ENCODE peak calls at places on chromosomes 4 and X, in ten cellular contexts. X is HepG2, D is spleen, W is endothelial cell of umbilical vein, U is uterus, E is prostate gland, O is IMR-90, M is stomach, J is heart left ventricle, I is body of pancreas. C is an unnamed sample.

GRCh38 chrX:66676413-66676812 is 37.5 kb upstream of the EDA2R start:
- DNase-seq in D (no peak), X (no peak), W (peak; percentile 2), U (no peak), J (no peak), M (no peak), I (no peak), E (no peak), O (peak; percentile 27), C (no peak)

GRCh38 chr4:48103483-48104139 is 30.4 kb downstream of the TXK start:
- DNase-seq in J (no peak), W (no peak), E (no peak), U (no peak), D (no peak), O (no peak), M (no peak), X (no peak), I (no peak), C (no peak)

GRCh38 chr4:151743128-151743854 is 17.5 kb downstream of the GATB start:
- DNase-seq in U (no peak), D (no peak), M (no peak), X (no peak), W (no peak), O (no peak), I (no peak), E (no peak), J (no peak), C (no peak)

GRCh38 chr4:66482186-66482585 is 811.9 kb upstream of the EPHA5 start:
- DNase-seq in E (no peak), U (no peak), O (no peak), I (no peak), J (no peak), M (no peak), X (no peak), D (no peak), W (no peak), C (no peak)

GRCh38 chrX:69988955-69989394 is 60.8 kb downstream of the AWAT2 start:
- DNase-seq in W (peak; percentile 77), U (no peak), J (peak; percentile 69), M (peak; percentile 30), I (no peak), X (no peak), O (no peak), E (no peak), D (no peak), C (no peak)

GRCh38 chr4:152172146-152172545 is 363.7 kb downstream of the FBXW7 start:
- DNase-seq in D (no peak), W (no peak), E (no peak), J (no peak), O (no peak), X (no peak), I (no peak), U (no peak), M (no peak), C (no peak)

GRCh38 chr4:41044165-41044564 is 170.2 kb downstream of the APBB2 start:
- DNase-seq in W (no peak), X (no peak), D (no peak), O (no peak), M (no peak), I (no peak), J (no peak), E (no peak), U (no peak), C (no peak)

GRCh38 chrX:7574325-7574724 is 268.6 kb upstream of the VCX start:
- DNase-seq in U (no peak), W (no peak), M (no peak), O (no peak), I (no peak), J (no peak), E (no peak), D (no peak), X (peak; percentile 14), C (no peak)

GRCh38 chr4:126991965-126992364 is 640.8 kb upstream of the INTU start:
- DNase-seq in X (no peak), O (peak; percentile 47), W (no peak), J (no peak), D (no peak), I (peak; percentile 28), E (no peak), M (no peak), U (no peak), C (no peak)

GRCh38 chr4:107036602-107037151 is 564 bp upstream of the DKK2 start:
- DNase-seq in J (no peak), U (no peak), M (no peak), I (no peak), W (peak; percentile 6), D (no peak), O (no peak), X (no peak), E (no peak), C (no peak)

GRCh38 chrX:150547511-150548115 is 20.8 kb upstream of the MTM1 start:
- DNase-seq in W (peak; percentile 47), X (no peak), U (peak; percentile 69), E (peak; percentile 34), I (peak; percentile 72), M (peak; percentile 66), D (peak; percentile 93), O (no peak), J (peak; percentile 85), C (peak; percentile 42)

GRCh38 chrX:2627272-2627867 is 63.7 kb upstream of the CD99 start:
- DNase-seq in U (peak; percentile 27), I (peak; percentile 61), X (peak; percentile 71), O (peak; percentile 27), J (no peak), M (peak; percentile 36), W (peak; percentile 57), E (peak; percentile 17), D (no peak), C (no peak)

GRCh38 chrX:8305336-8305735 is 134.3 kb upstream of the VCX2 start:
- DNase-seq in J (no peak), I (no peak), U (no peak), E (no peak), W (no peak), D (no peak), X (no peak), M (no peak), O (no peak), C (no peak)

GRCh38 chrX:71603618-71604017 is 14.7 kb downstream of the CXCR3 start:
- DNase-seq in I (no peak), E (no peak), U (no peak), W (no peak), J (no peak), O (peak; percentile 2), X (no peak), D (no peak), M (no peak), C (no peak)

GRCh38 chr4:130922955-130923354 is 1827.0 kb downstream of the C4orf33 start:
- DNase-seq in I (no peak), M (no peak), W (no peak), D (no peak), U (no peak), X (no peak), O (no peak), J (no peak), E (no peak), C (no peak)

GRCh38 chr4:37453361-37454262 is 209.1 kb downstream of the NWD2 start:
- DNase-seq in E (peak; percentile 64), I (peak; percentile 89), X (no peak), J (no peak), W (peak; percentile 39), M (peak; percentile 84), O (no peak), U (peak; percentile 45), D (peak; percentile 86), C (no peak)
- TF ChIP-seq POLR2A in E (no peak), I (peak; percentile 43), X (no peak), J (no peak), W (no peak), M (no peak), O (no peak), U (no peak), D (no peak), C (no peak)

GRCh38 chrX:119574394-119575266 is at the start of gene UBE2A:
- DNase-seq in M (peak; percentile 90), D (peak; percentile 96), W (peak; percentile 90), X (peak; percentile 69), O (peak; percentile 87), I (peak; percentile 91), E (peak; percentile 82), J (peak; percentile 92), U (peak; percentile 92), C (peak; percentile 81)
- TF ChIP-seq POLR2A in M (no peak), D (peak; percentile 77), W (peak; percentile 82), X (peak; percentile 95), O (peak; percentile 96), I (peak; percentile 68), E (peak; percentile 61), J (peak; percentile 2), U (peak; percentile 78), C (peak; percentile 96)

GRCh38 chr4:102551946-102552575 is 50.9 kb downstream of the NFKB1 start:
- DNase-seq in O (no peak), M (no peak), I (no peak), D (no peak), W (no peak), E (no peak), J (no peak), X (no peak), U (no peak), C (no peak)

GRCh38 chr4:102543529-102543928 is 42.4 kb downstream of the NFKB1 start:
- DNase-seq in D (no peak), U (no peak), O (no peak), M (no peak), X (no peak), I (no peak), E (no peak), J (no peak), W (no peak), C (no peak)

GRCh38 chr4:102552781-102553180 is 51.6 kb downstream of the NFKB1 start:
- DNase-seq in U (no peak), O (no peak), W (peak; percentile 70), X (no peak), D (no peak), E (no peak), I (no peak), J (no peak), M (no peak), C (no peak)

GRCh38 chr4:102546635-102547034 is 45.5 kb downstream of the NFKB1 start:
- DNase-seq in W (no peak), M (no peak), U (no peak), J (no peak), E (no peak), D (no peak), X (no peak), I (no peak), O (no peak), C (no peak)

DNA sequence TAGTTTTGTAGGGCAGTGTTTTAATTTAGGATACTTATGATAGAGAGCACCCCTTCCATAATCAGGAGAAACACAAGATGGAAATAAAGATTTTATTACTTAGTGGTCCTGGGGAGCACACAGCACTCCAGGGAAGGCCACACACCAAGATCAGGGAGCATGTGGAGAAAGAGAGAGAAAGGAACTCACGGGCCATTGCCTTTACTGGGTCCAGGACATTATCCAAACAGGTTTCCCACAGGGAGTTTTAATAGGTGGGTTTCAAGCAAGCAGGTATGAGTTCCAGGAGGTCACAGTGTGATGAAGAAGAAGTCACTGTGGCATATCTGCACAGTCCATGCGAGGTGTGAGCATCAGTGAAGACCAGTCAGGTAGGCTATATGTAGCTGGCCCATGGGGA is 46.8 kb downstream of the NFKB1 start:
- DNase-seq in O (no peak), I (no peak), U (no peak), X (no peak), D (no peak), J (no peak), M (no peak), E (no peak), W (no peak), C (no peak)
- TF ChIP-seq POLR2A in O (no peak), I (no peak), U (no peak), X (no peak), D (no peak), J (no peak), M (no peak), E (no peak), W (no peak), C (no peak)

GRCh38 chr4:118834960-118835895 is 698 bp downstream of the SEC24D start:
- DNase-seq in J (peak; percentile 74), D (peak; percentile 87), O (peak; percentile 94), M (peak; percentile 68), U (peak; percentile 71), X (peak; percentile 87), I (peak; percentile 84), W (peak; percentile 90), E (peak; percentile 67), C (peak; percentile 34)
- TF ChIP-seq POLR2A in J (no peak), D (no peak), O (peak; percentile 88), M (no peak), U (peak; percentile 52), X (peak; percentile 57), I (peak; percentile 69), W (peak; percentile 65), E (peak; percentile 56), C (peak; percentile 34)

C was measured in H54.